ENCODE peak calls at places on chromosomes 13 and 19, in five cellular contexts. E, G, I, C and P are unnamed samples.
A peak's percentile ranks its signal among the peaks of the same experiment; 100 is the strongest.

GRCh38 chr19:3708207-3708931 is at the start of gene TJP3:
- DNase-seq in E (no peak), G (no peak), I (no peak), C (no peak), P (no peak)

GRCh38 chr19:30228113-30228725 is 144.0 kb upstream of the ZNF536 start:
- DNase-seq in E (no peak), G (no peak), I (no peak), C (no peak), P (peak; percentile 58)

GRCh38 chr13:49098771-49099512 is 121.2 kb upstream of the MLNR start:
- DNase-seq in E (no peak), G (peak; percentile 8), I (no peak), C (no peak), P (no peak)

GRCh38 chr19:10921199-10921879 is 7.1 kb downstream of the YIPF2 start:
- DNase-seq in E (no peak), G (no peak), I (no peak), C (no peak), P (peak; percentile 37)

GRCh38 chr19:40529093-40529954 is 47.3 kb upstream of the SHKBP1 start:
- DNase-seq in E (peak; percentile 85), G (peak; percentile 87), I (peak; percentile 80), C (peak; percentile 90), P (peak; percentile 85)

GRCh38 chr13:30805603-30806011 is 70.3 kb downstream of the ALOX5AP start:
- DNase-seq in E (no peak), G (no peak), I (peak; percentile 15), C (no peak), P (peak; percentile 83)

GRCh38 chr19:48630289-48631036 is 6.7 kb downstream of the DBP start:
- DNase-seq in E (no peak), G (peak; percentile 52), I (no peak), C (no peak), P (no peak)

GRCh38 chr19:55669418-55670279 is 5.4 kb upstream of the EPN1 start:
- DNase-seq in E (no peak), G (no peak), I (no peak), C (no peak), P (peak; percentile 78)

GRCh38 chr13:42039946-42040729 is 8.3 kb upstream of the DGKH start:
- DNase-seq in E (peak; percentile 80), G (peak; percentile 91), I (peak; percentile 82), C (peak; percentile 86), P (peak; percentile 88)

GRCh38 chr19:3836887-3837286 is 32.0 kb downstream of the ZFR2 start:
- DNase-seq in E (no peak), G (no peak), I (no peak), C (no peak), P (no peak)

GRCh38 chr13:26401578-26402021 is 147.7 kb downstream of the CDK8 start:
- DNase-seq in E (no peak), G (no peak), I (no peak), C (no peak), P (no peak)

GRCh38 chr13:48896312-48896711 is 79.4 kb upstream of the FNDC3A start:
- DNase-seq in E (no peak), G (no peak), I (no peak), C (no peak), P (no peak)

GRCh38 chr19:38213911-38214625 is 10.0 kb downstream of the DPF1 start:
- DNase-seq in E (peak; percentile 69), G (no peak), I (peak; percentile 48), C (peak; percentile 14), P (peak; percentile 60)

GRCh38 chr19:2318923-2319322 is 9.5 kb downstream of the LSM7 start:
- DNase-seq in E (no peak), G (no peak), I (no peak), C (no peak), P (no peak)

GRCh38 chr19:46040952-46041500 is at the start of gene IGFL4:
- DNase-seq in E (no peak), G (peak; percentile 26), I (no peak), C (no peak), P (no peak)

GRCh38 chr13:112072531-112073244 is 5.7 kb downstream of the SOX1 start:
- DNase-seq in E (no peak), G (peak; percentile 91), I (no peak), C (no peak), P (no peak)

GRCh38 chr13:94292323-94292640 is 187.2 kb downstream of the DCT start:
- DNase-seq in E (no peak), G (no peak), I (no peak), C (no peak), P (no peak)

GRCh38 chr13:95420501-95420900 is 119.2 kb upstream of the ABCC4 start:
- DNase-seq in E (no peak), G (no peak), I (no peak), C (no peak), P (no peak)

GRCh38 chr13:59674616-59675015 is 489.1 kb downstream of the DIAPH3 start:
- DNase-seq in E (no peak), G (no peak), I (no peak), C (no peak), P (no peak)